ENCODE peak calls at places on chromosome 17, in seven cellular contexts. C is neural progenitor cell, I is AG09309, A is dorsolateral prefrontal cortex, P is fibroblast of pulmonary artery, G is BJ, E is right lobe of liver. F is an unnamed sample.

GRCh38 chr17:43860077-43860725 is 13.2 kb downstream of the CD300LG start:
- DNase-seq in G (no peak), C (no peak), I (no peak), E (no peak), A (no peak), P (peak), F (no peak)

GRCh38 chr17:8420041-8420934 is 15.4 kb upstream of the NDEL1 start:
- DNase-seq in P (peak), I (peak), E (peak), G (no peak), C (no peak), A (no peak), F (peak)

GRCh38 chr17:7767425-7768021 is 50.0 kb downstream of the DNAH2 start:
- DNase-seq in C (no peak), G (no peak), E (no peak), P (peak), A (peak), I (no peak), F (no peak)

GRCh38 chr17:52681486-52681885 is 523.0 kb upstream of the CA10 start:
- DNase-seq in G (no peak), I (no peak), P (no peak), A (no peak), E (no peak), C (no peak), F (no peak)

GRCh38 chr17:7443499-7444485 is 1.1 kb upstream of the CHRNB1 start:
- DNase-seq in P (peak), A (no peak), C (no peak), I (no peak), E (no peak), G (no peak), F (no peak)

GRCh38 chr17:61065263-61065773 is 334.3 kb upstream of the TBX2 start:
- DNase-seq in E (no peak), P (peak), G (peak), A (no peak), I (no peak), C (no peak), F (no peak)

GRCh38 chr17:71941920-71942319 is 178.9 kb upstream of the SOX9 start:
- DNase-seq in G (no peak), P (no peak), I (no peak), C (no peak), A (no peak), E (no peak), F (no peak)

GRCh38 chr17:22569459-22570143 is 877.3 kb downstream of the KCNJ18 start:
- DNase-seq in E (no peak), I (no peak), P (no peak), C (no peak), A (no peak), G (no peak), F (no peak)

GRCh38 chr17:31487648-31488263 is 96.3 kb downstream of the RAB11FIP4 start:
- DNase-seq in E (peak), P (peak), C (peak), I (no peak), G (no peak), A (peak), F (peak)

GRCh38 chr17:9419932-9420453 is 155.6 kb downstream of the STX8 start:
- DNase-seq in G (no peak), A (no peak), C (no peak), I (no peak), P (no peak), E (no peak), F (no peak)

GRCh38 chr17:35373532-35373983 is at the start of gene SLFN11:
- DNase-seq in I (peak), G (peak), E (peak), P (peak), C (peak), A (peak), F (peak)

GRCh38 chr17:72301887-72302286 is 181.1 kb downstream of the SOX9 start:
- DNase-seq in A (no peak), G (no peak), C (no peak), P (no peak), E (no peak), I (no peak), F (no peak)

GRCh38 chr17:60392042-60392844 is at the start of gene USP32:
- DNase-seq in P (peak), A (peak), I (peak), E (peak), C (peak), G (peak), F (peak)

GRCh38 chr17:81512984-81513668 is 527 bp upstream of the ACTG1 start:
- DNase-seq in I (no peak), A (peak), G (no peak), P (peak), E (peak), C (peak), F (peak)

GRCh38 chr17:596763-597644 is 117.6 kb downstream of the VPS53 start:
- DNase-seq in I (no peak), E (no peak), P (peak), C (no peak), A (no peak), G (no peak), F (no peak)

GRCh38 chr17:30021708-30022317 is 80.4 kb downstream of the EFCAB5 start:
- DNase-seq in I (no peak), P (peak), A (no peak), C (peak), E (no peak), G (no peak), F (no peak)

GRCh38 chr17:75244133-75244866 is 17.1 kb downstream of the GGA3 start:
- DNase-seq in G (no peak), P (no peak), A (no peak), C (no peak), E (no peak), I (no peak), F (no peak)

GRCh38 chr17:40559016-40559853 is 6.0 kb downstream of the CCR7 start:
- DNase-seq in P (peak), E (peak), I (no peak), G (no peak), C (no peak), A (no peak), F (no peak)

GRCh38 chr17:43702636-43703035 is 40.9 kb upstream of the MEOX1 start:
- DNase-seq in E (no peak), C (no peak), G (no peak), A (no peak), P (no peak), I (no peak), F (no peak)

GRCh38 chr17:1643293-1643998 is 2.1 kb downstream of the SCARF1 start:
- DNase-seq in I (no peak), G (no peak), C (peak), E (no peak), P (no peak), A (peak), F (peak)

GRCh38 chr17:27597188-27597580 is 33.8 kb upstream of the LGALS9 start:
- DNase-seq in C (no peak), A (no peak), I (no peak), E (no peak), P (no peak), G (no peak), F (no peak)

GRCh38 chr17:66655861-66656260 is 179.1 kb upstream of the CACNG5 start:
- DNase-seq in I (peak), C (no peak), E (no peak), A (no peak), G (no peak), P (peak), F (no peak)

GRCh38 chr17:70080541-70081347 is 5.7 kb downstream of the KCNJ16 start:
- DNase-seq in C (no peak), E (no peak), G (peak), I (no peak), A (no peak), P (peak), F (no peak)

GRCh38 chr17:81285179-81285878 is 9.8 kb downstream of the SLC38A10 start:
- DNase-seq in P (peak), E (peak), I (no peak), G (no peak), A (no peak), C (peak), F (peak)

GRCh38 chr17:7294614-7295153 is at the start of gene YBX2:
- DNase-seq in G (no peak), E (peak), I (no peak), P (no peak), C (peak), A (peak), F (peak)

GRCh38 chr17:29112780-29113295 is 67.4 kb downstream of the MYO18A start:
- DNase-seq in E (peak), G (no peak), P (peak), C (no peak), I (no peak), A (no peak), F (no peak)

GRCh38 chr17:29379084-29379811 is 10.9 kb upstream of the TAOK1 start:
- DNase-seq in E (no peak), G (no peak), C (peak), P (no peak), A (no peak), I (no peak), F (no peak)

GRCh38 chr17:57811633-57812280 is 38.1 kb downstream of the MRPS23 start:
- DNase-seq in G (no peak), I (no peak), E (no peak), C (no peak), A (peak), P (no peak), F (no peak)

GRCh38 chr17:79840204-79840988 is 1.2 kb upstream of the CBX4 start:
- DNase-seq in C (peak), G (no peak), P (peak), E (peak), A (no peak), I (no peak), F (peak)

GRCh38 chr17:18002171-18002570 is 29.5 kb downstream of the DRC3 start:
- DNase-seq in I (no peak), C (no peak), G (no peak), E (no peak), A (no peak), P (no peak), F (no peak)

GRCh38 chr17:48818361-48818841 is 1.4 kb upstream of the TTLL6 start:
- DNase-seq in G (no peak), I (no peak), A (no peak), E (no peak), P (no peak), C (peak), F (no peak)

GRCh38 chr17:43601280-43602050 is 55.3 kb upstream of the ETV4 start:
- DNase-seq in E (no peak), I (no peak), C (no peak), P (peak), A (no peak), G (no peak), F (no peak)

GRCh38 chr17:6045621-6046357 is 24.4 kb upstream of the WSCD1 start:
- DNase-seq in C (no peak), A (peak), E (no peak), P (no peak), G (no peak), I (no peak), F (no peak)

GRCh38 chr17:72498671-72499210 is 377.9 kb downstream of the SOX9 start:
- DNase-seq in G (no peak), A (no peak), P (no peak), E (no peak), I (no peak), C (no peak), F (no peak)

GRCh38 chr17:81382851-81383250 is 12.4 kb upstream of the BAHCC1 start:
- DNase-seq in I (no peak), G (no peak), A (no peak), E (no peak), C (no peak), P (no peak), F (no peak)

GRCh38 chr17:66548158-66548557 is 245.7 kb downstream of the PRKCA start:
- DNase-seq in A (no peak), I (no peak), G (no peak), C (no peak), E (no peak), P (no peak), F (no peak)

DNA sequence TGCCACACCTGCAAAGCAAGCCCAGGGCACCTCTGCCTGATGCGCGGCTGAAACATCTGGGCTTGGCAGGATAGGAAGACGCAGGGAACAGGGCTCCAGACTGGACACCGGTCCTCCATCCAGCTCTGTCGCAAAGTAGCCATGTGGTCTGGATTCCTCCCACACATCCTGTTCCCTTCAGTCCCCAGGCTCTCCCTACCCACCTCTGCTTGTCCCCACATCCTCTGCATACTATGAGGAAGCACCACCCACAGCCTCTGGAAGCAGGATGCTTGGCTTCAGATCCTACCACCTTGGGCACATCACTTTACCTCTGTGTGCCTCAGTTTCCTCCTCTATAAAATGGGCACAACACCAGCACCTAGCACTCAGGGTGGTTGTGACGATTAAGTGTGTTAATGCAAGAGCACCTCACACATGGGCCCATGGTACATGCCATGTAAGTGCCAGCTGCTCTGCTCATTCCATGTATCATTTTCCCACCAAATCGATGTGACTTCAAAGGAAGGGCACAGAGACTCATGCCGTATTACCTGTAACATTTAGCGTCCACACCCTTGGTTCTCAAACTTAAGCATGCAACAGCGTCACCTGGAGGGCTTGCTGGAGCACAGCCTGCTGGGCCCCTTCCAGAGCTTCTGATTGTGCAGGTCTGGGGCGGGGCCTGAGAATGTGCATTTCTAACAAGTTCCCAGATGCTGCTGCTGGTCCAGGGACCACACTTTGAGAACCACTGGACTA is 138.6 kb upstream of the SDK2 start:
- DNase-seq in G (no peak), C (peak), P (no peak), I (no peak), A (no peak), E (no peak), F (no peak)
- TF ChIP-seq CTCF in G (no peak), C (peak), P (no peak), I (no peak), A (no peak), E (no peak), F (peak)

GRCh38 chr17:76384987-76385891 is 830 bp downstream of the SPHK1 start:
- DNase-seq in A (no peak), I (no peak), C (peak), G (no peak), P (peak), E (no peak), F (no peak)

GRCh38 chr17:76382305-76382802 is 2.1 kb upstream of the SPHK1 start:
- DNase-seq in I (no peak), E (no peak), G (no peak), C (peak), P (no peak), A (no peak), F (no peak)

GRCh38 chr17:76384222-76384986 is at the start of gene SPHK1:
- DNase-seq in E (peak), G (no peak), A (peak), C (peak), I (no peak), P (peak), F (peak)

GRCh38 chr17:76382803-76383644 is 1.4 kb upstream of the SPHK1 start:
- DNase-seq in E (peak), C (peak), G (no peak), A (no peak), P (peak), I (no peak), F (peak)

DNA sequence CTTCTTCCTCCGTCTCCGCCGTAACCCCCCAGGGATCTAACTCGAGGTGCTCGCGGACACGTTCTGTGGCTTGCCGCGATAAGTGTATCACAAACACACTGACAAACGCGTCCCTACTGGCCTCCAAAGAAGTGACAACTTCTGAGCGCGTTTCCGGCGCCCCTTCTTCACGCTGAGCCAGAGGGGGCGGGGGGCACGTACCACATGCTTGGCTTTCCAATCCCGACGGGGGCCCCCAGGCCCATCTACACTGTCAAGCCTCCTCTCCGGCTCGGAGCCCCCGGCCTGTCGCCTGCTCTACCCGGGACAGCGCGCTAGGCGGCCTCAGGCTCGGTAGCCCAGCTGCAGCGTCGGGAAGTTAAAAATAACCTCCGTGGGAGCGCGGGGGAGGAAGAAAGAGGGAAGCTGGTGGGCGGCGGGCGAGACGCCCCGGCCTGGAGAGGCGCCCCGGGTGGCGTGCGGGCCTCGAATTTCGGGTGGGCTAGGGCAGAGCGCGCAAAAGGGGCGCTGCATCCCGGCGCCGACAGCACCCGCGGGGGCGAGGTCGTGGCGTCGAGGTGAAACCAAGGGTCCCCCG is 676 bp upstream of the SPHK1 start:
- DNase-seq in E (peak), I (no peak), G (no peak), A (no peak), P (peak), C (peak), F (peak)
- TF ChIP-seq CTCF in E (peak), I (peak), G (peak), A (no peak), P (peak), C (peak), F (peak)

GRCh38 chr17:42251115-42251514 is 25.1 kb downstream of the STAT5B start:
- DNase-seq in G (no peak), A (no peak), I (no peak), P (peak), C (no peak), E (no peak), F (no peak)
- TF ChIP-seq CTCF in G (peak), A (no peak), I (peak), P (peak), C (peak), E (peak), F (no peak)

DNA sequence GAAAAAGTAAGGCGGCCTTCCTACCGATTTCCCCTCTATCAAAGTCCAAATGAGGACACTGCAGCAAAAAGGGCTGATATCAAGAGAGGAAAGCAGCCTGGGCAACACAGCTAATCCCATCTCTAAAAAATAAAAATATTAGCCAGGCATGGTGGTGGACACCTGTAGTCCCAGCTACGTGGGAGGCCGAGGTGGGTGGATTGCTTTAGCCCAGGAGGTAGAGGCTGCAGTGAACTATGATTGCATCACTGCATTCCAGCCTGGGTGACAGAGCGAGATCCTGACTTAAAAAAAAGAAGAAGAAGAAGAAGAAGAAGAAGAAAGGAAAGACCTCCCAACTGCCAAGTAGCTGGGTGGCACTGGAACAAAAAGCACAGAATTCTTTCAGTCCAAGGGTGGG is 14.4 kb downstream of the CACNB1 start:
- DNase-seq in I (no peak), P (no peak), C (no peak), E (no peak), A (no peak), G (no peak), F (no peak)
- TF ChIP-seq CTCF in I (no peak), P (no peak), C (no peak), E (no peak), A (no peak), G (no peak), F (no peak)

GRCh38 chr17:76467366-76467765 is at the start of gene AANAT:
- DNase-seq in G (no peak), C (peak), P (no peak), I (no peak), E (no peak), A (no peak), F (peak)
- TF ChIP-seq CTCF in G (no peak), C (no peak), P (no peak), I (no peak), E (no peak), A (no peak), F (no peak)

GRCh38 chr17:44894642-44895041 is 4.6 kb downstream of the EFTUD2 start:
- DNase-seq in E (no peak), A (no peak), C (no peak), I (no peak), P (no peak), G (no peak), F (no peak)
- TF ChIP-seq CTCF in E (no peak), A (no peak), C (no peak), I (peak), P (no peak), G (no peak), F (no peak)

DNA sequence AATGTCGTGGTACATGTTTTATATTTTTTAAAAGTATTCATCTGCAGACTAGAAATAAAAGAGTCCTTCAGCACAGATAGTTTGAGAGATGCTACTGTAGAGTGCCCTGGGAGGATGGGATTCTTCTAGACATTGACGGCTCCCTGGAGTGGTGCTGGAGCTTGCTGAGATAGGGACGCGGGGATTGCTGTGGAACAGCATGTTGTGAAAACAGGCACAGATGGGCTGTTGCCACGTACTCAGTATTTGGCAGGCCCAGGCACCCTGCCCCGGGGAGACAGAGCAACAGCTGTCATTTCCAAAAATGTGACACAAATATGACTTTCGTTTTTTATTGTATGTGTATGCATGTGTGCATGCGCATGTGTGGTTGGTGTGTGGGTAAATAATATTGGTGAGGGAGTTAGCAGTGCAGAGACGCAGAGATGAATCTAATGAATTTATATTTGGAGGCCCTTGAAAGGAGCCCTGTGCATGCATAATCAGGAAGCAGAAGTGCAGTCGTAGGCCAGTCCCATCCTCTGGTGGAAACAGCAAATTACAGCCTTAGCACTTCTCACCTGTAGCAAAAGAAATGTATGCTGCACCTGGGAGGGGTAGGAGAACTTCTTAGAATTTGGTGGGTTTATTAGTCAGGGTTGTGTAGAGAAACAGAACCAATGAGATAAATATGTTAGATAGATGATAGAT is 6.2 kb upstream of the ABCA8 start:
- DNase-seq in C (no peak), G (no peak), E (no peak), I (no peak), A (peak), P (no peak), F (no peak)
- TF ChIP-seq CTCF in C (no peak), G (no peak), E (no peak), I (no peak), A (no peak), P (no peak), F (no peak)

F was measured in lower lobe of right lung.